ENCODE peak calls at places on chromosome 16, in ten cellular contexts. One of them, this sample, is unnamed.

GRCh38 chr16:66399031-66399430 is 28.1 kb upstream of the BEAN1 start:
- DNase-seq in HFFc6: peak
- DNase-seq in GM13977: no peak
- DNase-seq in fibroblast of the aortic adventitia: peak
- DNase-seq in CD8-positive, alpha-beta T cell: no peak
- DNase-seq in neural crest cell: no peak
- DNase-seq in psoas muscle: no peak
- DNase-seq in endodermal cell: no peak
- DNase-seq in nephron progenitor cell: no peak
- DNase-seq in mesothelial cell of epicardium: no peak
- DNase-seq in this sample: no peak

GRCh38 chr16:65717006-65717720 is 595.3 kb upstream of the CDH11 start:
- DNase-seq in HFFc6: no peak
- DNase-seq in GM13977: no peak
- DNase-seq in fibroblast of the aortic adventitia: no peak
- DNase-seq in CD8-positive, alpha-beta T cell: no peak
- DNase-seq in neural crest cell: no peak
- DNase-seq in psoas muscle: no peak
- DNase-seq in endodermal cell: no peak
- DNase-seq in nephron progenitor cell: no peak
- DNase-seq in mesothelial cell of epicardium: no peak
- DNase-seq in this sample: no peak

GRCh38 chr16:82092711-82093110 is 57.7 kb downstream of the HSD17B2 start:
- DNase-seq in HFFc6: no peak
- DNase-seq in GM13977: no peak
- DNase-seq in fibroblast of the aortic adventitia: peak
- DNase-seq in CD8-positive, alpha-beta T cell: no peak
- DNase-seq in neural crest cell: no peak
- DNase-seq in psoas muscle: no peak
- DNase-seq in endodermal cell: no peak
- DNase-seq in nephron progenitor cell: no peak
- DNase-seq in mesothelial cell of epicardium: no peak
- DNase-seq in this sample: no peak

GRCh38 chr16:84686702-84687298 is 13.0 kb upstream of the USP10 start:
- DNase-seq in HFFc6: no peak
- DNase-seq in GM13977: no peak
- DNase-seq in fibroblast of the aortic adventitia: no peak
- DNase-seq in CD8-positive, alpha-beta T cell: no peak
- DNase-seq in neural crest cell: no peak
- DNase-seq in psoas muscle: no peak
- DNase-seq in endodermal cell: no peak
- DNase-seq in nephron progenitor cell: no peak
- DNase-seq in mesothelial cell of epicardium: no peak
- DNase-seq in this sample: no peak

GRCh38 chr16:50531359-50531758 is 16.8 kb upstream of the NKD1 start:
- DNase-seq in HFFc6: no peak
- DNase-seq in GM13977: no peak
- DNase-seq in fibroblast of the aortic adventitia: no peak
- DNase-seq in CD8-positive, alpha-beta T cell: no peak
- DNase-seq in neural crest cell: no peak
- DNase-seq in psoas muscle: no peak
- DNase-seq in endodermal cell: peak
- DNase-seq in nephron progenitor cell: no peak
- DNase-seq in mesothelial cell of epicardium: peak
- DNase-seq in this sample: no peak

GRCh38 chr16:57297856-57298255 is 13.4 kb upstream of the PLLP start:
- DNase-seq in HFFc6: no peak
- DNase-seq in GM13977: no peak
- DNase-seq in fibroblast of the aortic adventitia: no peak
- DNase-seq in CD8-positive, alpha-beta T cell: peak
- DNase-seq in neural crest cell: no peak
- DNase-seq in psoas muscle: no peak
- DNase-seq in endodermal cell: no peak
- DNase-seq in nephron progenitor cell: no peak
- DNase-seq in mesothelial cell of epicardium: no peak
- DNase-seq in this sample: no peak

GRCh38 chr16:72689851-72690250 is 358.1 kb downstream of the ZFHX3 start:
- DNase-seq in HFFc6: no peak
- DNase-seq in GM13977: no peak
- DNase-seq in fibroblast of the aortic adventitia: peak
- DNase-seq in CD8-positive, alpha-beta T cell: no peak
- DNase-seq in neural crest cell: no peak
- DNase-seq in psoas muscle: no peak
- DNase-seq in endodermal cell: no peak
- DNase-seq in nephron progenitor cell: no peak
- DNase-seq in mesothelial cell of epicardium: no peak
- DNase-seq in this sample: no peak

GRCh38 chr16:86868746-86869145 is 290.4 kb downstream of the FOXL1 start:
- DNase-seq in HFFc6: no peak
- DNase-seq in GM13977: no peak
- DNase-seq in fibroblast of the aortic adventitia: no peak
- DNase-seq in CD8-positive, alpha-beta T cell: no peak
- DNase-seq in neural crest cell: no peak
- DNase-seq in psoas muscle: no peak
- DNase-seq in endodermal cell: no peak
- DNase-seq in nephron progenitor cell: peak
- DNase-seq in mesothelial cell of epicardium: no peak
- DNase-seq in this sample: no peak

GRCh38 chr16:31134091-31134571 is 1.4 kb downstream of the PRSS8 start:
- DNase-seq in HFFc6: no peak
- DNase-seq in GM13977: no peak
- DNase-seq in fibroblast of the aortic adventitia: no peak
- DNase-seq in CD8-positive, alpha-beta T cell: no peak
- DNase-seq in neural crest cell: no peak
- DNase-seq in psoas muscle: no peak
- DNase-seq in endodermal cell: no peak
- DNase-seq in nephron progenitor cell: no peak
- DNase-seq in mesothelial cell of epicardium: no peak
- DNase-seq in this sample: no peak

DNA sequence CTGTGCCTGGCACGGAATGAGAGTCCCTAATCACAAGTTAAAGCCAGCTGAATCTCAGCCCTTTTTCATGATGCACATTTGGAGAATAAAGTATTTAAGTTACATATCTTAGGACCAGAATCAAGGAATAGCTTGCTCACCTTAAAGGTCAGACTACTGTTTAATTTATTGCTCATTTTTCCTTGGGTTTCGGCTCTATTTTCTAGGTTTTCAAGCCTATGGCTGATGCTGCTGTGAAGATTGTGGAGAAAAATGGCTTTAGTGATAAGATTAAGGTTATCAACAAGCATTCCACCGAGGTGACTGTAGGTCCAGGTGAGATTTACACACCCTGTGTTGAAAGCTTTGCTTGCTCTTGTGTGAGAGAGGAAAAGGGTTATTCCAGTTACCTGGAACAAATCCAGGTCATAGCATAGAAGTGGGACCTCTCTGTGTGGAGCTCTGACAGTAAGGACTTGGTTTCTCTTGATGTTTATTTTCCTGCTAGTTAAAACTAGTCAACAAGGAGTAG is 18.1 kb downstream of the PRMT7 start:
- DNase-seq in HFFc6: no peak
- DNase-seq in GM13977: no peak
- DNase-seq in fibroblast of the aortic adventitia: no peak
- DNase-seq in CD8-positive, alpha-beta T cell: no peak
- DNase-seq in neural crest cell: no peak
- DNase-seq in psoas muscle: no peak
- DNase-seq in endodermal cell: no peak
- DNase-seq in nephron progenitor cell: no peak
- DNase-seq in mesothelial cell of epicardium: no peak
- DNase-seq in this sample: no peak
- TF ChIP-seq CTCF in HFFc6: peak
- TF ChIP-seq CTCF in GM13977: no peak
- TF ChIP-seq CTCF in fibroblast of the aortic adventitia: no peak
- TF ChIP-seq CTCF in CD8-positive, alpha-beta T cell: peak
- TF ChIP-seq CTCF in neural crest cell: no peak
- TF ChIP-seq CTCF in psoas muscle: no peak
- TF ChIP-seq CTCF in endodermal cell: no peak
- TF ChIP-seq CTCF in nephron progenitor cell: no peak
- TF ChIP-seq CTCF in mesothelial cell of epicardium: no peak
- TF ChIP-seq CTCF in this sample: peak

GRCh38 chr16:75251280-75252048 is at the start of gene BCAR1:
- DNase-seq in HFFc6: peak
- DNase-seq in GM13977: peak
- DNase-seq in fibroblast of the aortic adventitia: peak
- DNase-seq in CD8-positive, alpha-beta T cell: no peak
- DNase-seq in neural crest cell: peak
- DNase-seq in psoas muscle: peak
- DNase-seq in endodermal cell: peak
- DNase-seq in nephron progenitor cell: peak
- DNase-seq in mesothelial cell of epicardium: peak
- DNase-seq in this sample: peak

GRCh38 chr16:75250809-75251279 is 580 bp downstream of the BCAR1 start:
- DNase-seq in HFFc6: no peak
- DNase-seq in GM13977: peak
- DNase-seq in fibroblast of the aortic adventitia: no peak
- DNase-seq in CD8-positive, alpha-beta T cell: no peak
- DNase-seq in neural crest cell: no peak
- DNase-seq in psoas muscle: peak
- DNase-seq in endodermal cell: peak
- DNase-seq in nephron progenitor cell: peak
- DNase-seq in mesothelial cell of epicardium: peak
- DNase-seq in this sample: no peak

GRCh38 chr16:75249441-75249840 is 2.0 kb downstream of the BCAR1 start:
- DNase-seq in HFFc6: no peak
- DNase-seq in GM13977: no peak
- DNase-seq in fibroblast of the aortic adventitia: no peak
- DNase-seq in CD8-positive, alpha-beta T cell: no peak
- DNase-seq in neural crest cell: no peak
- DNase-seq in psoas muscle: no peak
- DNase-seq in endodermal cell: no peak
- DNase-seq in nephron progenitor cell: no peak
- DNase-seq in mesothelial cell of epicardium: no peak
- DNase-seq in this sample: no peak

GRCh38 chr16:75248536-75249380 is 2.7 kb downstream of the BCAR1 start:
- DNase-seq in HFFc6: no peak
- DNase-seq in GM13977: no peak
- DNase-seq in fibroblast of the aortic adventitia: no peak
- DNase-seq in CD8-positive, alpha-beta T cell: no peak
- DNase-seq in neural crest cell: no peak
- DNase-seq in psoas muscle: peak
- DNase-seq in endodermal cell: no peak
- DNase-seq in nephron progenitor cell: peak
- DNase-seq in mesothelial cell of epicardium: no peak
- DNase-seq in this sample: no peak

GRCh38 chr16:75250089-75250808 is 1.2 kb downstream of the BCAR1 start:
- DNase-seq in HFFc6: no peak
- DNase-seq in GM13977: no peak
- DNase-seq in fibroblast of the aortic adventitia: no peak
- DNase-seq in CD8-positive, alpha-beta T cell: no peak
- DNase-seq in neural crest cell: no peak
- DNase-seq in psoas muscle: peak
- DNase-seq in endodermal cell: no peak
- DNase-seq in nephron progenitor cell: peak
- DNase-seq in mesothelial cell of epicardium: no peak
- DNase-seq in this sample: no peak
- TF ChIP-seq CTCF in HFFc6: no peak
- TF ChIP-seq CTCF in GM13977: no peak
- TF ChIP-seq CTCF in fibroblast of the aortic adventitia: no peak
- TF ChIP-seq CTCF in CD8-positive, alpha-beta T cell: no peak
- TF ChIP-seq CTCF in neural crest cell: no peak
- TF ChIP-seq CTCF in psoas muscle: no peak
- TF ChIP-seq CTCF in endodermal cell: no peak
- TF ChIP-seq CTCF in nephron progenitor cell: no peak
- TF ChIP-seq CTCF in mesothelial cell of epicardium: no peak
- TF ChIP-seq CTCF in this sample: no peak

DNA sequence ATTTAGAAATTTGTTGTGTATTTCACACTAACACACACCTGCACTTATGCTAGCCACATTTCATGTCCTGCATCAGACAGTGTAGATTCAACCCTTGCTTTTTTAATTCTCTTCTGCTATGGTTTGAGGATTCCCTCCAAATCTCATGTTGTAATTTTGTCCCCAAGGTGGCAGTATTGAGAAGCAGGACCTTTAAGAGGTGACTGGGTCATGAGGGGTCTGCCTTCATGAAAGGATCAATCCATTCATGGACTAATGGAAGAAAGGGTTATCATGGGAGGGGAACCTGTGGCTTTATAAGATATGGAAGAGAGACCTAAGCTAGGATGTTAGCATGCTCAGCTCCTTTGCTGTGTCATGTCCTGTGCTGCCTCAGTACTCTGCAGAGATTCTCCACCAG is 1032.2 kb downstream of the CDH11 start:
- DNase-seq in HFFc6: peak
- DNase-seq in GM13977: no peak
- DNase-seq in fibroblast of the aortic adventitia: peak
- DNase-seq in CD8-positive, alpha-beta T cell: no peak
- DNase-seq in neural crest cell: no peak
- DNase-seq in psoas muscle: no peak
- DNase-seq in endodermal cell: peak
- DNase-seq in nephron progenitor cell: peak
- DNase-seq in mesothelial cell of epicardium: no peak
- DNase-seq in this sample: no peak
- TF ChIP-seq CTCF in HFFc6: peak
- TF ChIP-seq CTCF in GM13977: peak
- TF ChIP-seq CTCF in fibroblast of the aortic adventitia: peak
- TF ChIP-seq CTCF in CD8-positive, alpha-beta T cell: no peak
- TF ChIP-seq CTCF in neural crest cell: peak
- TF ChIP-seq CTCF in psoas muscle: peak
- TF ChIP-seq CTCF in endodermal cell: peak
- TF ChIP-seq CTCF in nephron progenitor cell: peak
- TF ChIP-seq CTCF in mesothelial cell of epicardium: no peak
- TF ChIP-seq CTCF in this sample: peak

GRCh38 chr16:75550211-75550662 is 5.8 kb downstream of the TMEM231 start:
- DNase-seq in HFFc6: peak
- DNase-seq in GM13977: peak
- DNase-seq in fibroblast of the aortic adventitia: peak
- DNase-seq in CD8-positive, alpha-beta T cell: no peak
- DNase-seq in neural crest cell: no peak
- DNase-seq in psoas muscle: no peak
- DNase-seq in endodermal cell: peak
- DNase-seq in nephron progenitor cell: no peak
- DNase-seq in mesothelial cell of epicardium: no peak
- DNase-seq in this sample: no peak
- TF ChIP-seq CTCF in HFFc6: peak
- TF ChIP-seq CTCF in GM13977: peak
- TF ChIP-seq CTCF in fibroblast of the aortic adventitia: peak
- TF ChIP-seq CTCF in CD8-positive, alpha-beta T cell: no peak
- TF ChIP-seq CTCF in neural crest cell: peak
- TF ChIP-seq CTCF in psoas muscle: peak
- TF ChIP-seq CTCF in endodermal cell: peak
- TF ChIP-seq CTCF in nephron progenitor cell: no peak
- TF ChIP-seq CTCF in mesothelial cell of epicardium: no peak
- TF ChIP-seq CTCF in this sample: no peak

GRCh38 chr16:68287276-68288251 is 23.2 kb downstream of the SLC7A6OS start:
- DNase-seq in HFFc6: peak
- DNase-seq in GM13977: no peak
- DNase-seq in fibroblast of the aortic adventitia: peak
- DNase-seq in CD8-positive, alpha-beta T cell: no peak
- DNase-seq in neural crest cell: no peak
- DNase-seq in psoas muscle: peak
- DNase-seq in endodermal cell: no peak
- DNase-seq in nephron progenitor cell: no peak
- DNase-seq in mesothelial cell of epicardium: no peak
- DNase-seq in this sample: no peak
- TF ChIP-seq CTCF in HFFc6: no peak
- TF ChIP-seq CTCF in GM13977: no peak
- TF ChIP-seq CTCF in fibroblast of the aortic adventitia: peak
- TF ChIP-seq CTCF in CD8-positive, alpha-beta T cell: no peak
- TF ChIP-seq CTCF in neural crest cell: no peak
- TF ChIP-seq CTCF in psoas muscle: peak
- TF ChIP-seq CTCF in endodermal cell: no peak
- TF ChIP-seq CTCF in nephron progenitor cell: no peak
- TF ChIP-seq CTCF in mesothelial cell of epicardium: no peak
- TF ChIP-seq CTCF in this sample: no peak

This sample was measured in RWPE2.